ENCODE peak calls at places on chromosomes 1 and 21, in six cellular contexts. B, M, J, A, R and Q are unnamed samples.

GRCh38 chr1:34781071-34781843 is at the start of gene GJB3:
- DNase-seq in B (no peak), M (peak; percentile 37), J (no peak), A (peak; percentile 71), R (no peak), Q (no peak)

GRCh38 chr1:204338359-204338758 is 21.4 kb downstream of the PLEKHA6 start:
- DNase-seq in B (no peak), M (no peak), J (no peak), A (no peak), R (no peak), Q (no peak)

GRCh38 chr1:1203561-1204424 is 2.6 kb downstream of the TNFRSF18 start:
- DNase-seq in B (no peak), M (no peak), J (no peak), A (no peak), R (no peak), Q (no peak)

GRCh38 chr1:183180213-183180612 is 5.9 kb upstream of the LAMC2 start:
- DNase-seq in B (no peak), M (peak; percentile 96), J (peak; percentile 87), A (peak; percentile 47), R (peak; percentile 95), Q (peak; percentile 65)

GRCh38 chr1:232142403-232143314 is 487.3 kb downstream of the SIPA1L2 start:
- DNase-seq in B (no peak), M (peak; percentile 75), J (peak; percentile 80), A (no peak), R (peak; percentile 86), Q (peak; percentile 27)

GRCh38 chr1:187498028-187498427 is 669.3 kb downstream of the PLA2G4A start:
- DNase-seq in B (no peak), M (no peak), J (no peak), A (no peak), R (no peak), Q (no peak)

GRCh38 chr21:35020902-35021301 is 28.2 kb downstream of the RUNX1 start:
- DNase-seq in B (no peak), M (no peak), J (no peak), A (no peak), R (no peak), Q (no peak)

GRCh38 chr1:161499099-161500078 is 5.9 kb upstream of the FCGR2A start:
- DNase-seq in B (no peak), M (no peak), J (no peak), A (no peak), R (no peak), Q (no peak)

GRCh38 chr21:33025471-33026298 is at the start of gene OLIG2:
- DNase-seq in B (no peak), M (no peak), J (no peak), A (no peak), R (no peak), Q (no peak)